ENCODE peak calls at places on chromosomes 2 and 18, in nine cellular contexts. H is A549, M is esophagus squamous epithelium, E is keratinocyte, U is HL-60, K is upper lobe of right lung, C is K562, V is AG10803, Y is colonic mucosa. D is an unnamed sample.

GRCh38 chr2:219744698-219745097 is 117.3 kb downstream of the SLC4A3 start:
- DNase-seq in H (no peak), M (no peak), E (no peak), U (no peak), K (no peak), C (no peak), V (no peak), Y (no peak), D (no peak)

GRCh38 chr2:231479455-231479854 is 15.2 kb upstream of the NCL start:
- DNase-seq in H (no peak), M (no peak), E (no peak), U (no peak), K (no peak), C (peak), V (no peak), Y (no peak), D (no peak)

GRCh38 chr2:30691091-30691947 is 115.9 kb downstream of the CAPN13 start:
- DNase-seq in H (no peak), M (no peak), E (no peak), U (no peak), K (no peak), C (no peak), V (no peak), Y (no peak), D (no peak)

GRCh38 chr2:129004485-129004884 is 685.8 kb upstream of the HS6ST1 start:
- DNase-seq in H (no peak), M (no peak), E (no peak), U (no peak), K (no peak), C (no peak), V (no peak), Y (peak), D (no peak)

GRCh38 chr2:19409001-19409400 is 50.6 kb upstream of the OSR1 start:
- DNase-seq in H (no peak), M (no peak), E (no peak), U (no peak), K (no peak), C (no peak), V (peak), Y (no peak), D (peak)

GRCh38 chr2:118554616-118555015 is 292.8 kb downstream of the EN1 start:
- DNase-seq in H (no peak), M (no peak), E (no peak), U (no peak), K (no peak), C (no peak), V (peak), Y (no peak), D (peak)

GRCh38 chr18:70160075-70160678 is 45.3 kb downstream of the RTTN start:
- DNase-seq in H (no peak), M (no peak), E (no peak), U (no peak), K (no peak), C (no peak), V (no peak), Y (no peak), D (no peak)

GRCh38 chr2:44169155-44169898 is 652 bp downstream of the PPM1B start:
- DNase-seq in H (peak), M (peak), E (no peak), U (peak), K (peak), C (peak), V (peak), Y (peak), D (peak)

GRCh38 chr2:139230881-139231280 is 450.7 kb upstream of the NXPH2 start:
- DNase-seq in H (no peak), M (no peak), E (no peak), U (no peak), K (no peak), C (no peak), V (no peak), Y (no peak), D (no peak)

GRCh38 chr2:17628349-17629261 is 88.1 kb downstream of the VSNL1 start:
- DNase-seq in H (no peak), M (no peak), E (no peak), U (no peak), K (no peak), C (no peak), V (peak), Y (no peak), D (no peak)

GRCh38 chr18:1053654-1054315 is 149.1 kb downstream of the ADCYAP1 start:
- DNase-seq in H (no peak), M (no peak), E (no peak), U (no peak), K (no peak), C (peak), V (no peak), Y (no peak), D (no peak)

GRCh38 chr2:88656690-88657089 is 29.4 kb upstream of the EIF2AK3 start:
- DNase-seq in H (no peak), M (no peak), E (no peak), U (no peak), K (no peak), C (peak), V (peak), Y (no peak), D (peak)

GRCh38 chr2:178241852-178242551 is 47.7 kb downstream of the OSBPL6 start:
- DNase-seq in H (peak), M (no peak), E (peak), U (no peak), K (no peak), C (peak), V (peak), Y (peak), D (peak)

GRCh38 chr2:174750923-174751441 is 13.3 kb downstream of the CHRNA1 start:
- DNase-seq in H (no peak), M (no peak), E (no peak), U (no peak), K (no peak), C (no peak), V (no peak), Y (no peak), D (no peak)

GRCh38 chr18:27964811-27965210 is 212.1 kb downstream of the CDH2 start:
- DNase-seq in H (no peak), M (no peak), E (peak), U (no peak), K (no peak), C (no peak), V (peak), Y (no peak), D (peak)

GRCh38 chr18:58748899-58749595 is 77.8 kb downstream of the MALT1 start:
- DNase-seq in H (no peak), M (no peak), E (no peak), U (no peak), K (no peak), C (no peak), V (no peak), Y (no peak), D (no peak)

GRCh38 chr2:172906401-172906811 is 169.2 kb upstream of the MAP3K20 start:
- DNase-seq in H (no peak), M (no peak), E (no peak), U (no peak), K (no peak), C (no peak), V (no peak), Y (no peak), D (no peak)

GRCh38 chr2:157178865-157179264 is 78.6 kb upstream of the GALNT5 start:
- DNase-seq in H (no peak), M (no peak), E (no peak), U (peak), K (no peak), C (peak), V (no peak), Y (no peak), D (no peak)

GRCh38 chr18:56003651-56004050 is 415.7 kb upstream of the TCF4 start:
- DNase-seq in H (no peak), M (no peak), E (no peak), U (no peak), K (no peak), C (no peak), V (peak), Y (no peak), D (no peak)

GRCh38 chr2:127637725-127638252 is 8.2 kb upstream of the GPR17 start:
- DNase-seq in H (peak), M (no peak), E (peak), U (peak), K (no peak), C (peak), V (peak), Y (no peak), D (peak)

GRCh38 chr2:74119324-74119723 is 28.4 kb downstream of the BOLA3 start:
- DNase-seq in H (peak), M (no peak), E (no peak), U (peak), K (no peak), C (peak), V (peak), Y (no peak), D (peak)

GRCh38 chr18:22988208-22988607 is 55.1 kb downstream of the RBBP8 start:
- DNase-seq in H (no peak), M (no peak), E (no peak), U (no peak), K (no peak), C (no peak), V (no peak), Y (no peak), D (no peak)

DNA sequence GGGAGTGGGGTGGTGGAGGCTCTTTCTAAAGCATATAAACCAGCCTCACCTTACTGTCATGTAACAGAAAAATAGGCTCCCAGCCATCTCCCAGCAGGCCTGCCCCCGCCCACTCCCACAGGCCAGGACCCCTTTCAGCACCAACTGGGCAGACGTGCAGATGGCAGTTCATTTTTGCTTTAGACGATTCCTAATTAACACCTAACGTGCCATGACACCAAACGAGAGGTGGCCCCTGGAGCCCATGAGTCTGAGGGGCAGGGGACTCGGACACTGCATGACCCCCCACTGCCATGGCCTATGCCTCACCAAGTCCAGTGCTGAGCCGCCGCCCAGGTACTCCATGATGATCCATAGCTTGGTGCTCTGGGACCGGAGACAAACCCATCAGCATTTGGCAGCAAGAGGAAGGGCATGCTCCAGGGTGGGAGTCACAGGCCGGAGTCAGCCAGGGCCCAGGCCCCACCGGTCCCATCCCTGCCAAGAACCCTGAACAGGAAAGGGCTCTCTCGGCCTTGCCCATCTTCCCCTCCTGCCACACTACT is 7.9 kb downstream of the STK25 start:
- DNase-seq in H (no peak), M (no peak), E (no peak), U (no peak), K (no peak), C (no peak), V (no peak), Y (no peak), D (no peak)
- TF ChIP-seq CTCF in H (no peak), M (no peak), E (no peak), U (no peak), K (no peak), C (no peak), V (no peak), Y (no peak), D (no peak)

GRCh38 chr2:71224457-71224856 is 2.4 kb downstream of the PAIP2B start:
- DNase-seq in H (no peak), M (no peak), E (no peak), U (no peak), K (no peak), C (no peak), V (no peak), Y (no peak), D (no peak)
- H3K4me3 ChIP-seq in H (no peak), M (no peak), E (no peak), U (no peak), K (no peak), C (no peak), V (no peak), Y (no peak), D (no peak)

GRCh38 chr2:197454923-197455322 is 1.6 kb downstream of the COQ10B start:
- DNase-seq in H (no peak), M (no peak), E (no peak), U (no peak), K (no peak), C (no peak), V (no peak), Y (no peak), D (no peak)

GRCh38 chr2:197452754-197453122 is 614 bp upstream of the COQ10B start:
- DNase-seq in H (no peak), M (no peak), E (no peak), U (no peak), K (no peak), C (no peak), V (no peak), Y (no peak), D (no peak)

GRCh38 chr2:197455428-197455827 is 2.1 kb downstream of the COQ10B start:
- DNase-seq in H (no peak), M (no peak), E (no peak), U (no peak), K (no peak), C (no peak), V (no peak), Y (no peak), D (no peak)

GRCh38 chr2:197453914-197454398 is 604 bp downstream of the COQ10B start:
- DNase-seq in H (peak), M (peak), E (no peak), U (no peak), K (no peak), C (peak), V (peak), Y (peak), D (peak)

GRCh38 chr2:197453123-197453913 is at the start of gene COQ10B:
- DNase-seq in H (peak), M (peak), E (peak), U (peak), K (peak), C (peak), V (peak), Y (peak), D (peak)
- TF ChIP-seq CTCF in H (no peak), M (peak), E (no peak), U (no peak), K (peak), C (peak), V (peak), Y (no peak), D (peak)

GRCh38 chr2:25204190-25204838 is 35.9 kb upstream of the POMC start:
- DNase-seq in H (no peak), M (no peak), E (no peak), U (no peak), K (no peak), C (no peak), V (no peak), Y (no peak), D (no peak)
- H3K4me3 ChIP-seq in H (no peak), M (peak), E (no peak), U (no peak), K (peak), C (no peak), V (no peak), Y (peak), D (no peak)

GRCh38 chr2:84077504-84077903 is 381.6 kb downstream of the SUCLG1 start:
- DNase-seq in H (no peak), M (no peak), E (no peak), U (peak), K (no peak), C (peak), V (peak), Y (peak), D (peak)
- TF ChIP-seq CTCF in H (peak), M (peak), E (peak), U (peak), K (peak), C (peak), V (peak), Y (peak), D (peak)

GRCh38 chr2:207333599-207334308 is 168.0 kb upstream of the KLF7 start:
- DNase-seq in H (no peak), M (no peak), E (peak), U (no peak), K (no peak), C (no peak), V (no peak), Y (no peak), D (peak)
- H3K4me3 ChIP-seq in H (no peak), M (peak), E (no peak), U (no peak), K (peak), C (no peak), V (peak), Y (no peak), D (peak)

GRCh38 chr18:49335677-49336076 is 124.8 kb downstream of the DYM start:
- DNase-seq in H (no peak), M (no peak), E (no peak), U (no peak), K (no peak), C (peak), V (no peak), Y (no peak), D (no peak)
- TF ChIP-seq CTCF in H (no peak), M (no peak), E (peak), U (no peak), K (no peak), C (peak), V (no peak), Y (no peak), D (no peak)

GRCh38 chr2:105777506-105778343 is 33.0 kb downstream of the NCK2 start:
- DNase-seq in H (no peak), M (no peak), E (no peak), U (no peak), K (no peak), C (no peak), V (no peak), Y (no peak), D (no peak)
- H3K4me3 ChIP-seq in H (no peak), M (no peak), E (no peak), U (no peak), K (no peak), C (no peak), V (no peak), Y (no peak), D (no peak)

DNA sequence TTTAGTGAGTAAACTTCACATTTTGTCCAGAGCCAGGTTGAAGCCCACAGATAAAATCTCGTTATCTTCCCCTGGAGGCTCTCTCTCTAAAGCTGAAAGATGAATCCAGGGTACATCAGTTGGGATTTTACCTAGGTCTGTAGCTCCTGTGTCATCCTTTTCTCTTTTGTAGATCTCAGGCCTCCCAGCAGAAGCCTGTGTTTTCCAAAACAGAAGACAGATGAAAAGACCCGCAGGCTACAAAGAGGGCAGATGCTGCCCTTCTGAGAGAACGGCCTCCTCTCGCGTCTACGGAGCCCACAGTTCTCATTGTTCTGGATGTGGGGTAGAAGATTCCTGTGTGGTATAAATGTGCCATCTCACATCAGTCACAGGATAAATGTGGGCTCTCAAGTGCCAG is 139.5 kb downstream of the SUCLG1 start:
- DNase-seq in H (no peak), M (no peak), E (no peak), U (no peak), K (no peak), C (no peak), V (no peak), Y (no peak), D (no peak)
- TF ChIP-seq CTCF in H (no peak), M (no peak), E (no peak), U (no peak), K (no peak), C (no peak), V (no peak), Y (no peak), D (no peak)

DNA sequence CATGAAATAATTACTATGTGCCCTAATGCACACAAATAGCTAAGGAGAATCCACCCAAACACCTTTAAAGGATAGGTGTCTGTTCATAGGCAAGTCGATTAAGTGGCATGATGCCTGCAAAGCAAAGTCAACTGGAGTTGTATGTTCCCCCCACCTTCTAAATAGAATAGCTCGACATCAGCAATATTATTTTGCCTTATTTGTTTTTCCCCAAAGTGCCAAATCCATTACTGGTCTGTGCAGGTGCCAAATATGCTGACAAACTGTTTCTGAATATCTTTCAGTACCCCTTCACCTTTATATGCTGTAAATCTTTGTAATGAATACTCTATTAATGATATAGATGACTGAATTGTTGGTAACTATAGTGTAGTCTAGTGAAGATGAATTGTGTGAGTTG is 8.9 kb downstream of the TBR1 start:
- DNase-seq in H (no peak), M (no peak), E (no peak), U (no peak), K (no peak), C (no peak), V (no peak), Y (no peak), D (no peak)
- H3K4me3 ChIP-seq in H (no peak), M (no peak), E (no peak), U (no peak), K (no peak), C (no peak), V (no peak), Y (no peak), D (no peak)